ENCODE peak calls at places on chromosome 22, in eight cellular contexts. P is heart left ventricle, G is esophagus squamous epithelium, U is adrenal gland, Z is mucosa of descending colon, D is cardiac fibroblast, B is PC-3, M is IMR-90. Y is an unnamed sample.

GRCh38 chr22:31829505-31829904 is 75.7 kb downstream of the DEPDC5 start:
- DNase-seq in P (peak), G (no peak), U (peak), Z (no peak), D (peak), B (peak), M (peak), Y (peak)

GRCh38 chr22:32745251-32745995 is 56.1 kb upstream of the TIMP3 start:
- DNase-seq in P (peak), G (no peak), U (no peak), Z (peak), D (peak), B (peak), M (peak), Y (peak)

GRCh38 chr22:50310209-50310722 is 2.8 kb upstream of the PLXNB2 start:
- DNase-seq in P (no peak), G (no peak), U (peak), Z (no peak), D (no peak), B (no peak), M (no peak), Y (no peak)

GRCh38 chr22:17074648-17075002 is 10.2 kb upstream of the IL17RA start:
- DNase-seq in P (no peak), G (no peak), U (no peak), Z (no peak), D (no peak), B (no peak), M (peak), Y (no peak)

GRCh38 chr22:50545522-50546325 is at the start of gene KLHDC7B:
- DNase-seq in P (no peak), G (no peak), U (no peak), Z (no peak), D (no peak), B (no peak), M (peak), Y (no peak)

GRCh38 chr22:31084811-31085492 is 3.8 kb downstream of the SMTN start:
- DNase-seq in P (peak), G (peak), U (peak), Z (peak), D (peak), B (no peak), M (peak), Y (no peak)

GRCh38 chr22:31954535-31955326 is 10.4 kb downstream of the YWHAH start:
- DNase-seq in P (no peak), G (no peak), U (no peak), Z (no peak), D (peak), B (no peak), M (no peak), Y (no peak)

GRCh38 chr22:50086526-50086925 is 1.3 kb upstream of the MLC1 start:
- DNase-seq in P (no peak), G (no peak), U (no peak), Z (no peak), D (peak), B (no peak), M (peak), Y (peak)

GRCh38 chr22:25546751-25547150 is 17.7 kb upstream of the GRK3 start:
- DNase-seq in P (no peak), G (no peak), U (no peak), Z (no peak), D (no peak), B (no peak), M (no peak), Y (no peak)

GRCh38 chr22:34776827-34777226 is 289.1 kb upstream of the ISX start:
- DNase-seq in P (no peak), G (no peak), U (no peak), Z (no peak), D (no peak), B (no peak), M (no peak), Y (no peak)

GRCh38 chr22:49869855-49870712 is 16.4 kb downstream of the ZBED4 start:
- DNase-seq in P (no peak), G (no peak), U (no peak), Z (no peak), D (no peak), B (no peak), M (no peak), Y (no peak)

GRCh38 chr22:45319319-45319675 is 9.6 kb downstream of the FAM118A start:
- DNase-seq in P (peak), G (no peak), U (no peak), Z (no peak), D (peak), B (no peak), M (peak), Y (peak)

GRCh38 chr22:40967120-40967760 is 16.1 kb downstream of the RBX1 start:
- DNase-seq in P (no peak), G (no peak), U (no peak), Z (no peak), D (no peak), B (no peak), M (no peak), Y (no peak)

GRCh38 chr22:41676134-41676533 is 12.5 kb downstream of the SNU13 start:
- DNase-seq in P (no peak), G (no peak), U (no peak), Z (no peak), D (no peak), B (no peak), M (no peak), Y (no peak)

DNA sequence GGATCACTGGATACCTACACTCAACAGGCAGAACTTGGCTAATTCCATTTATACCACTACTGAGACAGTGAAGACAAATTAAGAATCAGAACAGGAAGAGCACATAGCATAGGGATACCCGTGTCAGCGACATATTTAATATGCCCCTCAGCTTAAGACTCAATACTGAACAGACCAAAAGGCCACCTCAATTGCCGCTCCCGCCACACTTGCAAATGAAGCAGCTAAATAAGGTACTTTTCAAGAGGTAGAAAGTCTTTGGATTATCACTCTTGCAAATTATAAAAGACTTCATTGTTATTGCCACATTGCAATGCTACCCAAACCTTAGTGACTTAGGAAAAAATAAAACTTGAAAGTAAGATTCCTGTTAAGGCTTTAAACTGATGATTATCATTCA is 3.1 kb downstream of the DDX17 start:
- DNase-seq in P (no peak), G (no peak), U (no peak), Z (no peak), D (no peak), B (no peak), M (no peak), Y (no peak)
- H3K4me3 ChIP-seq in P (peak), G (no peak), U (no peak), Z (no peak), D (peak), B (peak), M (peak), Y (peak)

GRCh38 chr22:36475341-36475740 is 6.1 kb downstream of the TXN2 start:
- DNase-seq in P (no peak), G (no peak), U (no peak), Z (no peak), D (no peak), B (no peak), M (no peak), Y (no peak)

GRCh38 chr22:36486619-36487384 is 5.4 kb upstream of the TXN2 start:
- DNase-seq in P (peak), G (no peak), U (peak), Z (peak), D (peak), B (peak), M (peak), Y (no peak)

GRCh38 chr22:36481393-36482168 is at the start of gene TXN2:
- DNase-seq in P (peak), G (peak), U (peak), Z (peak), D (peak), B (peak), M (peak), Y (no peak)

GRCh38 chr22:36478966-36479365 is 2.5 kb downstream of the TXN2 start:
- DNase-seq in P (no peak), G (no peak), U (peak), Z (no peak), D (no peak), B (no peak), M (no peak), Y (no peak)

GRCh38 chr22:36480941-36481392 is 473 bp downstream of the TXN2 start:
- DNase-seq in P (no peak), G (no peak), U (no peak), Z (no peak), D (no peak), B (no peak), M (no peak), Y (no peak)
- TF ChIP-seq CTCF in P (no peak), G (no peak), U (no peak), Z (no peak), D (no peak), B (no peak), M (no peak), Y (no peak)

GRCh38 chr22:37021041-37021440 is 1.5 kb downstream of the MPST start:
- DNase-seq in P (no peak), G (no peak), U (no peak), Z (peak), D (no peak), B (no peak), M (no peak), Y (no peak)
- H3K4me3 ChIP-seq in P (no peak), G (no peak), U (no peak), Z (no peak), D (no peak), B (no peak), M (no peak), Y (no peak)

GRCh38 chr22:23180893-23181762 is 819 bp downstream of the BCR start:
- DNase-seq in P (no peak), G (no peak), U (peak), Z (no peak), D (no peak), B (peak), M (no peak), Y (no peak)

GRCh38 chr22:23181763-23182288 is 1.5 kb downstream of the BCR start:
- DNase-seq in P (no peak), G (no peak), U (no peak), Z (no peak), D (no peak), B (no peak), M (no peak), Y (no peak)

GRCh38 chr22:23178512-23179254 is 1.6 kb upstream of the BCR start:
- DNase-seq in P (peak), G (no peak), U (peak), Z (peak), D (peak), B (peak), M (peak), Y (no peak)

GRCh38 chr22:23179381-23180294 is 671 bp upstream of the BCR start:
- DNase-seq in P (peak), G (no peak), U (peak), Z (no peak), D (peak), B (no peak), M (no peak), Y (no peak)

DNA sequence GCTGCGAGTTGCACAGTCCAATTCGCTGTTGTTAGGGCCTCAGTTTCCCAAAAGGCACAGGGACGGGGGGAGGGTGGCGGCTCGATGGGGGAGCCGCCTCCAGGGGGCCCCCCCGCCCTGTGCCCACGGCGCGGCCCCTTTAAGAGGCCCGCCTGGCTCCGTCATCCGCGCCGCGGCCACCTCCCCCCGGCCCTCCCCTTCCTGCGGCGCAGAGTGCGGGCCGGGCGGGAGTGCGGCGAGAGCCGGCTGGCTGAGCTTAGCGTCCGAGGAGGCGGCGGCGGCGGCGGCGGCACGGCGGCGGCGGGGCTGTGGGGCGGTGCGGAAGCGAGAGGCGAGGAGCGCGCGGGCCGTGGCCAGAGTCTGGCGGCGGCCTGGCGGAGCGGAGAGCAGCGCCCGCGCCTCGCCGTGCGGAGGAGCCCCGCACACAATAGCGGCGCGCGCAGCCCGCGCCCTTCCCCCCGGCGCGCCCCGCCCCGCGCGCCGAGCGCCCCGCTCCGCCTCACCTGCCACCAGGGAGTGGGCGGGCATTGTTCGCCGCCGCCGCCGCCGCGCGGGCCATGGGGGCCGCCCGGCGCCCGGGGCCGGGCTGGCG is at the start of gene BCR:
- DNase-seq in P (peak), G (no peak), U (peak), Z (peak), D (peak), B (peak), M (peak), Y (peak)
- TF ChIP-seq CTCF in P (no peak), G (no peak), U (no peak), Z (no peak), D (no peak), B (no peak), M (no peak), Y (peak)

DNA sequence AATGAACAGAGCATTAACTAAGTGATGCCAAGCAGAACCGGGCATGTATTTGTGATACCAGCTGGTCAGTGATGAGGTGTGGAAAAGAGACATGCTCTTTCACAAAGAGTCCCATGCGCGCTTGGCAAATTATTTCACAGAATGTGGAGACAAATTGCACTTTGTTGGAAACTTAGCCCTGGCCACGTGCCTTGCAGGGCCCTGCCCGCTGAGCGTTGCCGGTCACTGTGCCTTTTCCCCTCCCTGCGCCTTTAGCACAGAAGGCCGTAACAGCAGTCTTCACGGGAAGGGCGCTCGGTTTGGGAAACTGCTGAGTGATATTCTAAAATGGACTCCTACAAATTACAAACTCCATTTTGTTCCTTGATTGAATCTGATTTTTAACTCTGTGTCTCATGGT is 235.9 kb downstream of the TBC1D22A start:
- DNase-seq in P (no peak), G (no peak), U (no peak), Z (no peak), D (no peak), B (no peak), M (no peak), Y (no peak)
- H3K4me3 ChIP-seq in P (no peak), G (no peak), U (no peak), Z (no peak), D (no peak), B (no peak), M (no peak), Y (no peak)

DNA sequence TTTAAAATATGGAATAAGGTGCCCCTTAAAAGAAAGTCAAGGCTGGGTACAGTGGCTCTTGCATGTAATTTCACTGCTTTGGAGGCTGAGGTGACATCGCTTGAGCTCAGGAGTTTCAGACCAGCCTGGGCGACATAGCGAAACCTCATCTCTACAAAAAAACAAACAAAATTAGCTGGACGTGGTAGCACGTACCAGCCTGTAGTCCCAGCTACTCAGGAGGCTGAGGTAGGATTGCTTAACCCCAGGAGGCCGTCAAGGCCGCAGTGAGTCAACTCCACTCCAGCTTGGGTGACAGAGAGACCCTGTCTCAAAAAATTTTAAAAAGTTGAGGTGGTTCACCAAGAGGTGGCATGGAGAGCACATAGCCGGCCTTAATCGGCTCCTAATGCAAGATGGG is 17.7 kb upstream of the ADORA2A start:
- DNase-seq in P (no peak), G (no peak), U (no peak), Z (no peak), D (peak), B (no peak), M (no peak), Y (no peak)
- TF ChIP-seq CTCF in P (no peak), G (no peak), U (no peak), Z (no peak), D (no peak), B (no peak), M (no peak), Y (no peak)

GRCh38 chr22:46436595-46437163 is 100.7 kb downstream of the CELSR1 start:
- DNase-seq in P (no peak), G (no peak), U (no peak), Z (no peak), D (peak), B (peak), M (peak), Y (no peak)

GRCh38 chr22:46430961-46431838 is 95.7 kb downstream of the TRMU start:
- DNase-seq in P (no peak), G (no peak), U (no peak), Z (peak), D (no peak), B (no peak), M (no peak), Y (no peak)

GRCh38 chr22:46432164-46433068 is 96.9 kb downstream of the TRMU start:
- DNase-seq in P (no peak), G (no peak), U (no peak), Z (peak), D (no peak), B (no peak), M (no peak), Y (no peak)

GRCh38 chr22:46429327-46429853 is 93.9 kb downstream of the TRMU start:
- DNase-seq in P (no peak), G (no peak), U (no peak), Z (peak), D (no peak), B (no peak), M (no peak), Y (no peak)

GRCh38 chr22:46433318-46433717 is 97.8 kb downstream of the TRMU start:
- DNase-seq in P (no peak), G (no peak), U (no peak), Z (no peak), D (no peak), B (no peak), M (no peak), Y (no peak)
- H3K4me3 ChIP-seq in P (no peak), G (no peak), U (no peak), Z (no peak), D (no peak), B (no peak), M (no peak), Y (no peak)

GRCh38 chr22:38202437-38203089 is 769 bp downstream of the MAFF start:
- DNase-seq in P (peak), G (peak), U (peak), Z (peak), D (peak), B (peak), M (peak), Y (peak)
- TF ChIP-seq CTCF in P (peak), G (peak), U (peak), Z (no peak), D (no peak), B (peak), M (peak), Y (peak)

GRCh38 chr22:19764636-19765476 is 4.3 kb downstream of the TBX1 start:
- DNase-seq in P (no peak), G (no peak), U (no peak), Z (no peak), D (no peak), B (no peak), M (no peak), Y (no peak)

GRCh38 chr22:19766235-19766505 is 5.6 kb downstream of the TBX1 start:
- DNase-seq in P (no peak), G (no peak), U (no peak), Z (no peak), D (no peak), B (no peak), M (no peak), Y (no peak)

GRCh38 chr22:19767427-19768380 is 7.1 kb downstream of the TBX1 start:
- DNase-seq in P (peak), G (no peak), U (no peak), Z (peak), D (no peak), B (no peak), M (no peak), Y (no peak)

GRCh38 chr22:19765477-19766234 is 5.1 kb downstream of the TBX1 start:
- DNase-seq in P (no peak), G (no peak), U (peak), Z (no peak), D (peak), B (no peak), M (no peak), Y (no peak)

DNA sequence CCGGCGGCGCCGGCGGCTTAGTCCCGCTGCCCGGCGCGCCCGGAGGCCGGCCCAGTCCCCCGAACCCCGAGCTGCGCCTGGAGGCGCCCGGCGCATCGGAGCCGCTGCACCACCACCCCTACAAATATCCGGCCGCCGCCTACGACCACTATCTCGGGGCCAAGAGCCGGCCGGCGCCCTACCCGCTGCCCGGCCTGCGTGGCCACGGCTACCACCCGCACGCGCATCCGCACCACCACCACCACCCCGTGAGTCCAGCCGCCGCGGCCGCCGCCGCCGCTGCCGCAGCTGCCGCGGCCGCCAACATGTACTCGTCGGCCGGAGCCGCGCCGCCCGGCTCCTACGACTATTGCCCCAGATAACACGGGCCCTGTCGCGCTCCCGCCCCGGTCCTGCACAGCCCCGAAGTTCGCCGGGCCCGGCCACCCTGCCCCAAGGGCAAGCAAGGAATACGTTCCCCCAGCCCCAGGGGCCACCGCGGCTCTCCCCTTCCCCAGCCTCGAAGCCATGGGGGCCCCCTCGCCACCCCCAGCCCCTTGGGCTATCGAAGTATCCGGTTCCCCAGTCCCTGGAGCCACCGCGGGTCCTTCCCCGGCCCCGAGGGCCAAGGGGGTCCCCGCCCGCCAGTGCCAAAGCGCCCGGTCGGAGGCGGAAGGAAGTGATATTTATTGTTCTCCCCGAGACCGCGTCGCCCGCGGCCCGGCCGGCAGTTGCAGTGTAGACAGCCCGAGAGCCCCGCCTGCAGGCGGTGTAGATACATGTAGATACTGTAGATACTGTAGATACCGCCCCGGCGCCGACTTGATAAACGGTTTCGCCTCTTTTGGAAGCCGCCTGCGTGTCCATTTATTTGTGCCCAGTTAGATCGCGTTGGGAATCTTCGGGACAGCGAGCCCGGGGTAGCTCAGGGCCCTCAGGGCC is 6.2 kb downstream of the TBX1 start:
- DNase-seq in P (no peak), G (no peak), U (no peak), Z (peak), D (peak), B (no peak), M (no peak), Y (no peak)
- H3K4me3 ChIP-seq in P (peak), G (peak), U (no peak), Z (no peak), D (peak), B (no peak), M (peak), Y (peak)

Y was measured in AG09309.